ENCODE peak calls at places on chromosomes 3 and 15, in five cellular contexts. R is A549, M is IMR-90, N is SK-N-SH, Y is GM12878. F is an unnamed sample.

GRCh38 chr15:85704021-85704420 is 90.7 kb downstream of the KLHL25 start:
- DNase-seq in R (no peak), M (peak), N (no peak), Y (no peak), F (no peak)

GRCh38 chr3:150249776-150250175 is 158.3 kb upstream of the TSC22D2 start:
- DNase-seq in R (no peak), M (no peak), N (no peak), Y (no peak), F (no peak)

GRCh38 chr15:101439285-101439919 is 50.1 kb downstream of the PCSK6 start:
- DNase-seq in R (no peak), M (no peak), N (no peak), Y (no peak), F (peak)

GRCh38 chr15:33592864-33593263 is 282.1 kb downstream of the RYR3 start:
- DNase-seq in R (no peak), M (no peak), N (no peak), Y (no peak), F (no peak)

GRCh38 chr3:64728428-64728827 is 40.6 kb upstream of the ADAMTS9 start:
- DNase-seq in R (no peak), M (no peak), N (no peak), Y (no peak), F (no peak)

GRCh38 chr15:40511093-40511471 is 40.3 kb downstream of the CHST14 start:
- DNase-seq in R (no peak), M (no peak), N (no peak), Y (no peak), F (no peak)

GRCh38 chr15:92377083-92377789 is 16.4 kb upstream of the ST8SIA2 start:
- DNase-seq in R (no peak), M (no peak), N (no peak), Y (no peak), F (no peak)

GRCh38 chr3:163368168-163368567 is 1710.1 kb downstream of the SI start:
- DNase-seq in R (no peak), M (no peak), N (no peak), Y (no peak), F (no peak)

GRCh38 chr3:148036331-148036881 is 627.2 kb downstream of the ZIC1 start:
- DNase-seq in R (no peak), M (peak), N (no peak), Y (no peak), F (no peak)

GRCh38 chr3:51966941-51967383 is 292 bp downstream of the PCBP4 start:
- DNase-seq in R (no peak), M (no peak), N (peak), Y (no peak), F (peak)

DNA sequence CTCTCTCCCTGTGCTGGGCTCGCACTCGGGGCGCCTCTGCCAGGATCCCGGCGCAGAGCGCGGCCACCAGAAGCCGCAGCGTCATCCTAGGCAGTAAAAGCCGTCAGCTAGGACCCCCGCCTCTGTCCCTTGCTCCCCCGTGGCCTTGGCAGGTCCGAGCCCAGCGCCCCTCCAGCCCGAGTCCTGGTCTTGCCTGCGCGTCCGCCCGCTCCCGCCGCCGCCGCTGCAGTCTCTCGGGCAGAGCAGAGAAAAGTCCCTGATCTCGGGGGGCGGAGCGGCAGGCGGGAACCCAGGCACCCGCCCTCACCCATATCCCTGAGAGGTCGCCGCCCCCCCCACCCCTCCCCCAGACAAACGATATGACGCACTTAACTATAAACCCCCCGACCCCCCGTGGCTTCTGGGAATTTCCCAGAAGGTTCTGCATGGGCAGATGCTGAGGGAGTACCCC is at the start of gene COL7A1:
- DNase-seq in R (no peak), M (no peak), N (peak), Y (no peak), F (no peak)
- TF ChIP-seq RFX5 in R (no peak), M (no peak), N (no peak), Y (no peak), F (no peak)

GRCh38 chr3:47004369-47005211 is 25.1 kb downstream of the NBEAL2 start:
- DNase-seq in R (no peak), M (no peak), N (peak), Y (no peak), F (no peak)
- TF ChIP-seq RFX5 in R (no peak), M (no peak), N (no peak), Y (no peak), F (no peak)

GRCh38 chr3:33886015-33886414 is 87.6 kb downstream of the PDCD6IP start:
- DNase-seq in R (no peak), M (peak), N (no peak), Y (no peak), F (no peak)

GRCh38 chr3:33885496-33885895 is 87.1 kb downstream of the PDCD6IP start:
- DNase-seq in R (no peak), M (no peak), N (no peak), Y (no peak), F (no peak)

GRCh38 chr3:33887478-33887877 is 89.0 kb downstream of the PDCD6IP start:
- DNase-seq in R (no peak), M (no peak), N (no peak), Y (no peak), F (no peak)

GRCh38 chr3:33892655-33893054 is 94.2 kb downstream of the PDCD6IP start:
- DNase-seq in R (no peak), M (no peak), N (no peak), Y (no peak), F (no peak)

DNA sequence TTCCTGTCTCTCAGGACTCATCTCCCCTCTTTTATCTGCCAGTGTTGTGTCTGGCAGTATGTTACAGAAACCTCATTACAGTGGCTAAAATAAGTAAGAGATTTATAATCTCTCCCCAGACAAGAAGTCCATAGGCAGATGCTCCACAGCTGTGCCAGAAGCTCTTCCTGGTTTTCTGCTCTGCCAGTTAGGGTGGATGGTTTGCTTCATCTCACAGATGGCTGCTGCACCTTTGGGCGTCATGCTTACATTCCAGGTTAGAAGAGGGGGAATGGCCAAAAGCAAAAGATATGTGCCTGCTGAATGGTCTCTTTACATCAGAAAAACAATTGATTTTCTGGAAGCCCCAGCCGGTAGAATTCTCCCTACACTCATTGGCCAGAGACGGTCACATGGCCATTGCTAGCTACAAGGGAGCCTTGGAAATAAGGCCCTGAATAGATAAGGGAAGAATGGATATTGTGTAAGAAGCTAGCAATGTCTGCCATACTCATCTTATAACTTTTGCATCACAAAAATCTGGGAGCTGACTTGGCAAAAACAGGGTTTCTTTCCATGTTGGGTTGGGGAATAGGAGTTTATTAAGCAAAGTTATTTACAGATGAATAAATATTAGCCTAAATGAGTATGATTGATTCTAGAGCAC is 91.1 kb downstream of the PDCD6IP start:
- DNase-seq in R (no peak), M (no peak), N (no peak), Y (no peak), F (no peak)
- TF ChIP-seq RFX5 in R (no peak), M (no peak), N (no peak), Y (no peak), F (no peak)

GRCh38 chr3:129118745-129119144 is 2.9 kb downstream of the RAB43 start:
- DNase-seq in R (no peak), M (no peak), N (no peak), Y (no peak), F (no peak)

GRCh38 chr3:129119365-129120100 is 2.1 kb downstream of the RAB43 start:
- DNase-seq in R (no peak), M (no peak), N (no peak), Y (no peak), F (no peak)

GRCh38 chr3:129121016-129121791 is 400 bp downstream of the RAB43 start:
- DNase-seq in R (no peak), M (peak), N (peak), Y (no peak), F (no peak)

GRCh38 chr3:129121792-129122696 is at the start of gene RAB43:
- DNase-seq in R (peak), M (peak), N (peak), Y (peak), F (peak)

DNA sequence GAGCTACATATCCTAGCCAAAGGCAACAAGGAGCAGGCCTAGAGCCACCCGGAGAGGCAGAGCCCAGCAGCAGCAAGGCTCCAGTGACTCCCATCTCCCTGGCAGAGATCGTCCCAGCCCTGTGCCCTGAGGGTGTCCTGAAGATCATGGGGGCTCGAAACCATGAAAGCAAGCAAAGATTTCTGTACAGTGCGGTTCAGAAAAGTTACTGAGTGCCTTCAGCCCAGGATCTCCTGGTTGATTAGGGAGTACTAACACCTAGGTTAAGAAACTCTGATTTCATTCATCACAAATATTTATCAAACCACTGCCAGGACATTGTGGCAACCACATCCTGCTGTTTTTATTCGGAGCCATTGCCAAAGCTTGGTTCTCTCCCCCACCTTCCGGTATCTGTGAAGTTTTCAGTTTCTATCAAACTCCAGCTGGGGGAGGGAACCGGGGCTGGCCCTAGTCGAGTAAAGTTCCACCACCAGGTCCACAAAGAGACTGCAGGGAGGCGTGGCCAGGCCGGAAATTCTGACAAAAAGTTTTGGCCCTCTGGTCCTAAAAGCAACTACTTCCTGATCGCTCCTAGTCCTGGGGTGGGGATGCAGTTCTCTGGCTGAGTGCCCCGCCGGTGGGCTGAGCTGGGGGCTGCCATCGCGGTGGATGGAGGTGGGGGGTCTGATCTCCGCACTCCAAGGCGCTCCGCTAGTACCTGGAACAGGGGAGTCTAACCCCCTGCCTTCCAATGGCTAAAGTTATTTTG is 1.2 kb downstream of the RAB43 start:
- DNase-seq in R (peak), M (peak), N (peak), Y (peak), F (peak)
- TF ChIP-seq RFX5 in R (no peak), M (no peak), N (no peak), Y (no peak), F (no peak)